ENCODE peak calls at places on chromosomes 5 and 9, in nine cellular contexts. E, M, I, R, C, T, W, N and J are unnamed samples.

GRCh38 chr9:116156621-116157314 is 3.2 kb downstream of the PAPPA start:
- DNase-seq in W (no peak), C (peak; percentile 76), N (peak; percentile 84), R (no peak), M (no peak), I (peak; percentile 80), T (no peak), E (peak; percentile 88), J (no peak)

GRCh38 chr5:13472834-13473233 is 471.7 kb downstream of the DNAH5 start:
- DNase-seq in C (no peak), W (no peak), M (no peak), T (no peak), E (no peak), I (no peak), R (no peak), N (no peak), J (no peak)

GRCh38 chr5:74632947-74633356 is 7.6 kb downstream of the ENC1 start:
- DNase-seq in M (no peak), C (no peak), N (no peak), T (no peak), R (no peak), W (no peak), I (no peak), E (no peak), J (no peak)

GRCh38 chr5:69329905-69330489 is 2.6 kb downstream of the CCDC125 start:
- DNase-seq in R (no peak), T (no peak), I (no peak), E (no peak), W (no peak), N (no peak), C (no peak), M (no peak), J (no peak)

GRCh38 chr5:50593681-50594080 is 72.8 kb upstream of the PARP8 start:
- DNase-seq in M (peak; percentile 56), I (no peak), N (no peak), T (peak; percentile 57), W (peak; percentile 26), E (no peak), C (no peak), R (no peak), J (peak; percentile 62)

GRCh38 chr5:5340206-5340729 is 82.2 kb upstream of the ICE1 start:
- DNase-seq in T (no peak), I (peak; percentile 87), M (no peak), E (peak; percentile 88), W (no peak), C (peak; percentile 42), R (no peak), N (peak; percentile 91), J (no peak)

GRCh38 chr9:21590058-21590996 is 108.2 kb upstream of the IFNE start:
- DNase-seq in W (no peak), R (no peak), M (no peak), C (no peak), T (no peak), N (no peak), E (no peak), I (no peak), J (no peak)

GRCh38 chr5:138944527-138945322 is 69.6 kb upstream of the LRRTM2 start:
- DNase-seq in R (no peak), W (no peak), T (no peak), I (no peak), M (no peak), C (no peak), N (no peak), E (no peak), J (no peak)

GRCh38 chr5:175836741-175837729 is 34.3 kb upstream of the CPLX2 start:
- DNase-seq in T (no peak), M (no peak), E (no peak), I (no peak), R (no peak), W (no peak), N (no peak), C (no peak), J (no peak)

GRCh38 chr9:132877818-132878694 is at the start of gene AK8:
- DNase-seq in N (peak; percentile 92), T (peak; percentile 76), M (peak; percentile 82), R (peak; percentile 79), I (peak; percentile 79), E (peak; percentile 78), C (peak; percentile 75), W (peak; percentile 71), J (peak; percentile 79)

GRCh38 chr9:81032030-81032572 is 657.2 kb downstream of the TLE1 start:
- DNase-seq in C (no peak), R (peak; percentile 1), T (no peak), I (peak; percentile 72), W (no peak), E (peak; percentile 61), N (peak; percentile 79), M (no peak), J (no peak)

GRCh38 chr9:76704601-76705204 is 59.5 kb upstream of the PCA3 start:
- DNase-seq in R (peak; percentile 77), W (no peak), N (no peak), E (no peak), M (no peak), T (no peak), I (no peak), C (no peak), J (peak; percentile 52)

GRCh38 chr5:175460560-175460959 is 16.6 kb upstream of the DRD1 start:
- DNase-seq in E (no peak), I (no peak), N (no peak), T (no peak), W (no peak), C (no peak), M (no peak), R (no peak), J (no peak)

GRCh38 chr9:69149321-69149807 is 24.7 kb upstream of the TJP2 start:
- DNase-seq in W (no peak), C (no peak), I (no peak), T (no peak), R (no peak), M (no peak), N (no peak), E (no peak), J (no peak)

DNA sequence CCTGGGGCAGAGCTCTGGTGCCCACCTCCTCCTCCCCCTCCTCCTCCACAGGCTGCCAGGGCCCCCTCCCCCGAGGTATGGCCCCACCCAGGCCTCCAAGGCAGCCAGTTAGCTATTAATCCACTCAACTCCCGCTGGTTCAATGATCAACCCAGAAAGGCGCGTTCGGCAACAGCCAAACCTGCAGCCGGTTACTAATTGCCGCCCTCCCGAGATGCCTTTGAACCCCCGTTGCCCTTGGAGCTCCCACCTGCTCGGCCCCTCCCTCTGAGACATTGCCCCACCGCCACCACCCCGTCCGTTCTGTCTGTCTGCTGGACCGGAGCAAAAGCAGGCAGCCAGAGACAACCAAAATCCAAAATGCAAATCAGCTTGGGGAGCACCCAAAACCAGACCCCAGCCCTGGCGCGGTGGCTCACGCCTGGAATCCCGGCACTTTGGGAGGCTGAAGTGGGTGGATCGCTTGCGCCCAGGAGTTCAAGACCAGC is 25.8 kb downstream of the NOTCH1 start:
- DNase-seq in I (no peak), W (no peak), C (no peak), R (no peak), T (no peak), N (no peak), E (no peak), M (no peak), J (no peak)
- H3K27ac ChIP-seq in I (no peak overlapping the region), W (no peak overlapping the region), C (no peak overlapping the region), R (no peak overlapping the region), T (no peak overlapping the region), N (no peak overlapping the region), E (no peak overlapping the region), M (no peak overlapping the region), J (no peak overlapping the region)

GRCh38 chr5:150753863-150754262 is 5.0 kb downstream of the DCTN4 start:
- DNase-seq in E (no peak), I (no peak), N (no peak), M (no peak), C (no peak), W (no peak), R (no peak), T (no peak), J (no peak)
- H3K36me3 ChIP-seq in E (peaks cover 57% of the 10 kb centered on the region), I (no peaks in the 10 kb centered on the region), N (peaks cover 3% of the 10 kb centered on the region), M (peaks cover 37% of the 10 kb centered on the region), C (peaks cover 67% of the 10 kb centered on the region), W (peaks cover 36% of the 10 kb centered on the region), R (peaks cover 41% of the 10 kb centered on the region), T (peaks cover 76% of the 10 kb centered on the region), J (peaks cover 27% of the 10 kb centered on the region)

DNA sequence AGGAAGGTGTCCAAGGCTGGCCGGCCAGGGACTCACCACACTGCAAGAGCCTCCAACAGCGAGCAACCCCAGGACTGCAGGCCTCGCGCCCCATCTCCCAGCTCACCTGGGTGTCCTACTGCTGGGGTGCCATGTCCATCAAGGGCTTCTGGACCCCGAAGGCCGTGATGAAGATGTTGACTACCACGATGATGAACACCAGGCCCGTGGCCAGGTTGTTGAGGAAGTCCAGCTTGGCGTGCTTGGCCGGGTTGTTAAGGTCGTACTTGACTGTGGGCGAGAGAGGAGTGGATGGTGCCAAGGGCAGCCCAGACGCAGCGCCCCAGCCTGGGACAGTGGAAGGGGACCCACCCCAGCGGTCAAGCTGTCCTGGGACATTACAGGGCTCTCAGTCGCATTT is 9.3 kb downstream of the NINJ1 start:
- DNase-seq in W (no peak), C (no peak), I (peak; percentile 10), M (peak; percentile 42), R (no peak), T (no peak), E (peak; percentile 63), N (peak; percentile 54), J (peak; percentile 29)
- H3K27ac ChIP-seq in W (no peak overlapping the region), C (no peak overlapping the region), I (no peak overlapping the region), M (no peak overlapping the region), R (no peak overlapping the region), T (no peak overlapping the region), E (no peak overlapping the region), N (no peak overlapping the region), J (no peak overlapping the region)

GRCh38 chr9:134779640-134780039 is 101.0 kb upstream of the FCN2 start:
- DNase-seq in T (no peak), E (no peak), I (no peak), R (no peak), W (no peak), M (no peak), C (no peak), N (no peak), J (no peak)
- H3K36me3 ChIP-seq in T (no peaks in the 10 kb centered on the region), E (peaks cover 61% of the 10 kb centered on the region), I (no peaks in the 10 kb centered on the region), R (no peaks in the 10 kb centered on the region), W (no peaks in the 10 kb centered on the region), M (no peaks in the 10 kb centered on the region), C (peaks cover 16% of the 10 kb centered on the region), N (no peaks in the 10 kb centered on the region), J (no peaks in the 10 kb centered on the region)

DNA sequence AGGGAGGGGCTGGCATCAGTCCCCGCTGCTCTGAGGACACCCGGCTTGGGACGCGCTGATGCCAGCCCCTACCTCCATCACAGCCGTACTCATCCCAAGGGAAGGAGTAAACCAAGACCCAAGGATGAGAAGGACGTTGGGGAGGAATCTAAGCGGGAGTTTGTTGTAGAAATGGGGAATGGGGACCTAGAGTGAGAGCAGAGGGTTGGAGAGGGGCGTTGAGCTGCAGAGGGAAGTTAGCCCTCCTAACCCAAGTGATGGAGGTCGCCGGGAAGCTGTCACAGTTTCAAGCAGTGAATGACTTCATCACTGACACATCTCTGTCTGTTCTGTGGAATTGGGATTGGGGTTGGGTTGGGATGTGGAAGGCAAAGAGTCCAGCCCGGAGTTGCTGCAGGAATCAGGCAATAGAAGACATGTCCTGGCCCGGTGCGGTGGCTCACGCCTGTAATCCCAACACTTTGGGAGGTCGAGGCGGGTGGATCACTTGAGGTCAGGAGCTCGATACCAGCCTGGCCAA is 759 bp upstream of the SUSD1 start:
- DNase-seq in C (no peak), M (no peak), R (no peak), N (no peak), W (no peak), T (no peak), I (no peak), E (no peak), J (peak; percentile 20)
- H3K27ac ChIP-seq in C (peak overlapping the region; percentile 84), M (peak overlapping the region; percentile 70), R (no peak overlapping the region), N (no peak overlapping the region), W (no peak overlapping the region), T (no peak overlapping the region), I (no peak overlapping the region), E (peak overlapping the region; percentile 72), J (no peak overlapping the region)